ENCODE peak calls at places on chromosomes 4 and X, in six cellular contexts. One of them, this sample, is unnamed.

GRCh38 chrX:130082244-130083106 is 27.8 kb downstream of the ELF4 start:
- DNase-seq in left cardiac atrium: peak
- DNase-seq in fibroblast of the conjunctiva: no peak
- DNase-seq in adipocyte: no peak
- DNase-seq in amniotic epithelial cell: no peak
- DNase-seq in activated T-helper 1 cell treated with Interleukin-2 at 50 U/mL for 16 hours: peak
- DNase-seq in this sample: no peak

GRCh38 chr4:9947168-9948062 is 73.9 kb downstream of the SLC2A9 start:
- DNase-seq in left cardiac atrium: no peak
- DNase-seq in activated T-helper 1 cell treated with Interleukin-2 at 50 U/mL for 16 hours: no peak
- DNase-seq in amniotic epithelial cell: no peak
- DNase-seq in fibroblast of the conjunctiva: no peak
- DNase-seq in adipocyte: no peak
- DNase-seq in this sample: no peak

GRCh38 chrX:74526786-74527185 is 87.6 kb downstream of the RLIM start:
- DNase-seq in amniotic epithelial cell: peak
- DNase-seq in adipocyte: no peak
- DNase-seq in activated T-helper 1 cell treated with Interleukin-2 at 50 U/mL for 16 hours: no peak
- DNase-seq in left cardiac atrium: no peak
- DNase-seq in fibroblast of the conjunctiva: no peak
- DNase-seq in this sample: no peak

GRCh38 chr4:76585897-76586360 is 150.9 kb downstream of the SHROOM3 start:
- DNase-seq in fibroblast of the conjunctiva: no peak
- DNase-seq in adipocyte: peak
- DNase-seq in activated T-helper 1 cell treated with Interleukin-2 at 50 U/mL for 16 hours: no peak
- DNase-seq in amniotic epithelial cell: peak
- DNase-seq in left cardiac atrium: peak
- DNase-seq in this sample: no peak

GRCh38 chr4:83503974-83504373 is 19.1 kb upstream of the ABRAXAS1 start:
- DNase-seq in activated T-helper 1 cell treated with Interleukin-2 at 50 U/mL for 16 hours: peak
- DNase-seq in adipocyte: no peak
- DNase-seq in fibroblast of the conjunctiva: no peak
- DNase-seq in left cardiac atrium: no peak
- DNase-seq in amniotic epithelial cell: no peak
- DNase-seq in this sample: no peak

GRCh38 chr4:4839471-4839810 is 20.0 kb upstream of the MSX1 start:
- DNase-seq in amniotic epithelial cell: no peak
- DNase-seq in fibroblast of the conjunctiva: no peak
- DNase-seq in left cardiac atrium: no peak
- DNase-seq in activated T-helper 1 cell treated with Interleukin-2 at 50 U/mL for 16 hours: no peak
- DNase-seq in adipocyte: no peak
- DNase-seq in this sample: no peak

GRCh38 chrX:71365876-71366673 is at the start of gene TAF1:
- DNase-seq in adipocyte: peak
- DNase-seq in left cardiac atrium: peak
- DNase-seq in fibroblast of the conjunctiva: peak
- DNase-seq in activated T-helper 1 cell treated with Interleukin-2 at 50 U/mL for 16 hours: peak
- DNase-seq in amniotic epithelial cell: peak
- DNase-seq in this sample: peak

GRCh38 chr4:186190456-186191265 is 706 bp upstream of the CYP4V2 start:
- DNase-seq in fibroblast of the conjunctiva: no peak
- DNase-seq in amniotic epithelial cell: peak
- DNase-seq in adipocyte: peak
- DNase-seq in activated T-helper 1 cell treated with Interleukin-2 at 50 U/mL for 16 hours: peak
- DNase-seq in left cardiac atrium: no peak
- DNase-seq in this sample: no peak

GRCh38 chr4:3040447-3041191 is 33.7 kb downstream of the HTT-AS start:
- DNase-seq in adipocyte: no peak
- DNase-seq in activated T-helper 1 cell treated with Interleukin-2 at 50 U/mL for 16 hours: no peak
- DNase-seq in fibroblast of the conjunctiva: no peak
- DNase-seq in amniotic epithelial cell: no peak
- DNase-seq in left cardiac atrium: no peak
- DNase-seq in this sample: no peak

GRCh38 chr4:184409911-184410692 is 64.2 kb downstream of the IRF2 start:
- DNase-seq in fibroblast of the conjunctiva: no peak
- DNase-seq in adipocyte: no peak
- DNase-seq in activated T-helper 1 cell treated with Interleukin-2 at 50 U/mL for 16 hours: peak
- DNase-seq in amniotic epithelial cell: no peak
- DNase-seq in left cardiac atrium: no peak
- DNase-seq in this sample: no peak

GRCh38 chr4:5082381-5082780 is 31.1 kb downstream of the STK32B start:
- DNase-seq in activated T-helper 1 cell treated with Interleukin-2 at 50 U/mL for 16 hours: no peak
- DNase-seq in adipocyte: no peak
- DNase-seq in left cardiac atrium: no peak
- DNase-seq in amniotic epithelial cell: no peak
- DNase-seq in fibroblast of the conjunctiva: no peak
- DNase-seq in this sample: no peak

GRCh38 chr4:112526061-112526460 is 10.1 kb upstream of the NEUROG2 start:
- DNase-seq in left cardiac atrium: no peak
- DNase-seq in fibroblast of the conjunctiva: no peak
- DNase-seq in adipocyte: no peak
- DNase-seq in activated T-helper 1 cell treated with Interleukin-2 at 50 U/mL for 16 hours: no peak
- DNase-seq in amniotic epithelial cell: no peak
- DNase-seq in this sample: no peak

GRCh38 chr4:1604181-1604705 is 79.9 kb downstream of the FAM53A start:
- DNase-seq in activated T-helper 1 cell treated with Interleukin-2 at 50 U/mL for 16 hours: no peak
- DNase-seq in adipocyte: peak
- DNase-seq in amniotic epithelial cell: no peak
- DNase-seq in left cardiac atrium: peak
- DNase-seq in fibroblast of the conjunctiva: no peak
- DNase-seq in this sample: no peak

GRCh38 chr4:102252171-102252570 is 93.1 kb downstream of the SLC39A8 start:
- DNase-seq in amniotic epithelial cell: no peak
- DNase-seq in fibroblast of the conjunctiva: no peak
- DNase-seq in left cardiac atrium: no peak
- DNase-seq in adipocyte: no peak
- DNase-seq in activated T-helper 1 cell treated with Interleukin-2 at 50 U/mL for 16 hours: no peak
- DNase-seq in this sample: no peak

GRCh38 chrX:34528081-34528480 is 129.0 kb downstream of the TMEM47 start:
- DNase-seq in adipocyte: no peak
- DNase-seq in amniotic epithelial cell: no peak
- DNase-seq in activated T-helper 1 cell treated with Interleukin-2 at 50 U/mL for 16 hours: no peak
- DNase-seq in left cardiac atrium: no peak
- DNase-seq in fibroblast of the conjunctiva: no peak
- DNase-seq in this sample: no peak

GRCh38 chrX:65744965-65745364 is 77.5 kb downstream of the MSN start:
- DNase-seq in adipocyte: peak
- DNase-seq in left cardiac atrium: no peak
- DNase-seq in amniotic epithelial cell: peak
- DNase-seq in activated T-helper 1 cell treated with Interleukin-2 at 50 U/mL for 16 hours: no peak
- DNase-seq in fibroblast of the conjunctiva: peak
- DNase-seq in this sample: no peak

GRCh38 chr4:27007507-27007906 is 146.9 kb downstream of the STIM2 start:
- DNase-seq in adipocyte: peak
- DNase-seq in fibroblast of the conjunctiva: no peak
- DNase-seq in activated T-helper 1 cell treated with Interleukin-2 at 50 U/mL for 16 hours: no peak
- DNase-seq in amniotic epithelial cell: peak
- DNase-seq in left cardiac atrium: no peak
- DNase-seq in this sample: no peak

GRCh38 chr4:86498560-86499166 is 95.5 kb upstream of the PTPN13 start:
- DNase-seq in fibroblast of the conjunctiva: peak
- DNase-seq in adipocyte: peak
- DNase-seq in amniotic epithelial cell: peak
- DNase-seq in left cardiac atrium: no peak
- DNase-seq in activated T-helper 1 cell treated with Interleukin-2 at 50 U/mL for 16 hours: no peak
- DNase-seq in this sample: peak

GRCh38 chr4:85762204-85762884 is 287.4 kb downstream of the ARHGAP24 start:
- DNase-seq in fibroblast of the conjunctiva: peak
- DNase-seq in adipocyte: peak
- DNase-seq in amniotic epithelial cell: peak
- DNase-seq in activated T-helper 1 cell treated with Interleukin-2 at 50 U/mL for 16 hours: no peak
- DNase-seq in left cardiac atrium: peak
- DNase-seq in this sample: peak

GRCh38 chr4:164210377-164210776 is 543.6 kb upstream of the SMIM31 start:
- DNase-seq in amniotic epithelial cell: no peak
- DNase-seq in fibroblast of the conjunctiva: no peak
- DNase-seq in activated T-helper 1 cell treated with Interleukin-2 at 50 U/mL for 16 hours: no peak
- DNase-seq in left cardiac atrium: no peak
- DNase-seq in adipocyte: no peak
- DNase-seq in this sample: no peak

GRCh38 chr4:89146196-89146595 is 34.9 kb downstream of the TIGD2 start:
- DNase-seq in left cardiac atrium: no peak
- DNase-seq in adipocyte: no peak
- DNase-seq in amniotic epithelial cell: no peak
- DNase-seq in fibroblast of the conjunctiva: no peak
- DNase-seq in activated T-helper 1 cell treated with Interleukin-2 at 50 U/mL for 16 hours: no peak
- DNase-seq in this sample: no peak

GRCh38 chr4:3235030-3235345 is 14.0 kb upstream of the MSANTD1 start:
- DNase-seq in left cardiac atrium: no peak
- DNase-seq in adipocyte: no peak
- DNase-seq in activated T-helper 1 cell treated with Interleukin-2 at 50 U/mL for 16 hours: no peak
- DNase-seq in amniotic epithelial cell: no peak
- DNase-seq in fibroblast of the conjunctiva: no peak
- DNase-seq in this sample: no peak

GRCh38 chr4:6122496-6122895 is 77.9 kb downstream of the JAKMIP1 start:
- DNase-seq in fibroblast of the conjunctiva: no peak
- DNase-seq in left cardiac atrium: no peak
- DNase-seq in adipocyte: no peak
- DNase-seq in activated T-helper 1 cell treated with Interleukin-2 at 50 U/mL for 16 hours: no peak
- DNase-seq in amniotic epithelial cell: no peak
- DNase-seq in this sample: no peak

GRCh38 chrX:103540145-103540544 is 20.9 kb upstream of the RAB40A start:
- DNase-seq in adipocyte: peak
- DNase-seq in activated T-helper 1 cell treated with Interleukin-2 at 50 U/mL for 16 hours: no peak
- DNase-seq in amniotic epithelial cell: peak
- DNase-seq in left cardiac atrium: no peak
- DNase-seq in fibroblast of the conjunctiva: peak
- DNase-seq in this sample: peak

GRCh38 chrX:72540318-72540717 is 32.3 kb downstream of the HDAC8 start:
- DNase-seq in amniotic epithelial cell: peak
- DNase-seq in left cardiac atrium: no peak
- DNase-seq in fibroblast of the conjunctiva: peak
- DNase-seq in adipocyte: peak
- DNase-seq in activated T-helper 1 cell treated with Interleukin-2 at 50 U/mL for 16 hours: no peak
- DNase-seq in this sample: no peak

GRCh38 chr4:83753260-83753659 is 217.4 kb downstream of the GPAT3 start:
- DNase-seq in left cardiac atrium: no peak
- DNase-seq in fibroblast of the conjunctiva: no peak
- DNase-seq in amniotic epithelial cell: no peak
- DNase-seq in adipocyte: no peak
- DNase-seq in activated T-helper 1 cell treated with Interleukin-2 at 50 U/mL for 16 hours: no peak
- DNase-seq in this sample: no peak

GRCh38 chr4:53349201-53349600 is 16.7 kb downstream of the SCFD2 start:
- DNase-seq in left cardiac atrium: no peak
- DNase-seq in amniotic epithelial cell: no peak
- DNase-seq in fibroblast of the conjunctiva: no peak
- DNase-seq in activated T-helper 1 cell treated with Interleukin-2 at 50 U/mL for 16 hours: no peak
- DNase-seq in adipocyte: no peak
- DNase-seq in this sample: no peak

GRCh38 chr4:10001757-10002156 is 19.5 kb downstream of the SLC2A9 start:
- DNase-seq in fibroblast of the conjunctiva: no peak
- DNase-seq in adipocyte: no peak
- DNase-seq in left cardiac atrium: no peak
- DNase-seq in amniotic epithelial cell: no peak
- DNase-seq in activated T-helper 1 cell treated with Interleukin-2 at 50 U/mL for 16 hours: no peak
- DNase-seq in this sample: no peak

GRCh38 chr4:88159137-88159725 is 792 bp upstream of the ABCG2 start:
- DNase-seq in amniotic epithelial cell: no peak
- DNase-seq in adipocyte: no peak
- DNase-seq in left cardiac atrium: no peak
- DNase-seq in fibroblast of the conjunctiva: no peak
- DNase-seq in activated T-helper 1 cell treated with Interleukin-2 at 50 U/mL for 16 hours: no peak
- DNase-seq in this sample: no peak

GRCh38 chr4:102869569-102870227 is 906 bp downstream of the CISD2 start:
- DNase-seq in adipocyte: no peak
- DNase-seq in fibroblast of the conjunctiva: no peak
- DNase-seq in amniotic epithelial cell: peak
- DNase-seq in left cardiac atrium: no peak
- DNase-seq in activated T-helper 1 cell treated with Interleukin-2 at 50 U/mL for 16 hours: no peak
- DNase-seq in this sample: no peak

GRCh38 chr4:107945809-107946208 is 14.5 kb downstream of the CYP2U1 start:
- DNase-seq in left cardiac atrium: no peak
- DNase-seq in activated T-helper 1 cell treated with Interleukin-2 at 50 U/mL for 16 hours: no peak
- DNase-seq in fibroblast of the conjunctiva: no peak
- DNase-seq in adipocyte: no peak
- DNase-seq in amniotic epithelial cell: no peak
- DNase-seq in this sample: no peak

GRCh38 chrX:10173331-10173900 is 16.6 kb downstream of the CLCN4 start:
- DNase-seq in fibroblast of the conjunctiva: no peak
- DNase-seq in adipocyte: peak
- DNase-seq in left cardiac atrium: peak
- DNase-seq in activated T-helper 1 cell treated with Interleukin-2 at 50 U/mL for 16 hours: no peak
- DNase-seq in amniotic epithelial cell: peak
- DNase-seq in this sample: peak

GRCh38 chr4:183838987-183839712 is 66.0 kb upstream of the STOX2 start:
- DNase-seq in amniotic epithelial cell: peak
- DNase-seq in left cardiac atrium: no peak
- DNase-seq in fibroblast of the conjunctiva: no peak
- DNase-seq in activated T-helper 1 cell treated with Interleukin-2 at 50 U/mL for 16 hours: no peak
- DNase-seq in adipocyte: peak
- DNase-seq in this sample: no peak